ENCODE peak calls at places on chromosomes 13 and 19, in six cellular contexts. O is GM12891, S is GM12878, I is K562, N is HepG2, R is H1. J is an unnamed sample.

GRCh38 chr19:3536429-3537100 is 2.4 kb upstream of the TEKTIP1 start:
- DNase-seq in S (no peak), R (no peak), I (no peak), O (no peak), N (no peak), J (no peak)

GRCh38 chr19:27776020-27776419 is 1436.9 kb downstream of the UQCRFS1 start:
- DNase-seq in I (peak; percentile 50), R (no peak), N (no peak), S (no peak), O (no peak), J (no peak)

GRCh38 chr13:24672141-24673132 is 7.8 kb upstream of the ATP12A start:
- DNase-seq in I (no peak), O (no peak), S (no peak), N (no peak), R (no peak), J (no peak)

GRCh38 chr13:46146898-46147297 is 35.1 kb downstream of the LCP1 start:
- DNase-seq in I (no peak), O (no peak), S (no peak), R (no peak), N (peak; percentile 56), J (no peak)

GRCh38 chr13:75870397-75870801 is 234.3 kb downstream of the LMO7 start:
- DNase-seq in I (peak; percentile 26), N (no peak), O (no peak), R (no peak), S (no peak), J (no peak)

GRCh38 chr13:49240017-49240416 is 7.7 kb upstream of the CDADC1 start:
- DNase-seq in O (no peak), S (no peak), N (peak; percentile 22), R (no peak), I (no peak), J (no peak)

GRCh38 chr13:49812806-49813205 is 20.3 kb upstream of the KPNA3 start:
- DNase-seq in R (no peak), N (peak; percentile 66), S (no peak), O (no peak), I (no peak), J (no peak)

GRCh38 chr13:19794552-19795143 is 11.9 kb upstream of the PSPC1 start:
- DNase-seq in S (no peak), R (peak; percentile 19), O (no peak), N (no peak), I (no peak), J (no peak)

GRCh38 chr19:28961772-28962500 is 251.0 kb downstream of the UQCRFS1 start:
- DNase-seq in N (no peak), O (no peak), R (no peak), S (no peak), I (no peak), J (no peak)

GRCh38 chr19:57689750-57690149 is 8.0 kb downstream of the ZNF551 start:
- DNase-seq in S (no peak), R (no peak), I (no peak), N (no peak), O (no peak), J (no peak)

GRCh38 chr19:31535691-31536460 is 186.6 kb upstream of the TSHZ3 start:
- DNase-seq in O (no peak), R (no peak), S (no peak), N (no peak), I (no peak), J (no peak)

GRCh38 chr19:51297406-51297805 is 14.0 kb upstream of the IGLON5 start:
- DNase-seq in I (no peak), O (no peak), R (no peak), S (no peak), N (no peak), J (no peak)

GRCh38 chr13:40787062-40787461 is 2.3 kb upstream of the SLC25A15 start:
- DNase-seq in I (no peak), S (no peak), N (no peak), O (no peak), R (no peak), J (no peak)

GRCh38 chr13:44394649-44395048 is 21.0 kb downstream of the SERP2 start:
- DNase-seq in O (no peak), R (no peak), N (no peak), I (no peak), S (no peak), J (no peak)

GRCh38 chr19:7458675-7459074 is 30.2 kb downstream of the PEX11G start:
- DNase-seq in O (no peak), I (no peak), R (no peak), S (no peak), N (no peak), J (no peak)

GRCh38 chr13:77918391-77919261 is at the start of gene EDNRB:
- DNase-seq in S (no peak), O (no peak), R (peak; percentile 29), N (no peak), I (no peak), J (peak; percentile 23)

GRCh38 chr13:34201050-34201913 is 383.3 kb downstream of the RFC3 start:
- DNase-seq in O (no peak), I (no peak), N (peak; percentile 16), R (no peak), S (no peak), J (no peak)

GRCh38 chr19:3366104-3366760 is at the start of gene NFIC:
- DNase-seq in R (no peak), O (no peak), S (no peak), N (no peak), I (peak; percentile 80), J (peak; percentile 64)

GRCh38 chr13:112896736-112897602 is 72.0 kb upstream of the MCF2L start:
- DNase-seq in R (no peak), I (no peak), O (no peak), S (no peak), N (no peak), J (no peak)

GRCh38 chr13:112143046-112143752 is 76.2 kb downstream of the SOX1 start:
- DNase-seq in N (no peak), S (no peak), O (no peak), R (no peak), I (no peak), J (no peak)

GRCh38 chr19:11164879-11165406 is 9.4 kb upstream of the SPC24 start:
- DNase-seq in R (no peak), O (no peak), N (no peak), S (no peak), I (no peak), J (no peak)

GRCh38 chr13:21022056-21022693 is 39.2 kb downstream of the LATS2 start:
- DNase-seq in I (no peak), R (no peak), O (no peak), N (peak; percentile 80), S (no peak), J (no peak)

GRCh38 chr13:40124648-40125045 is 469.2 kb downstream of the COG6 start:
- DNase-seq in S (no peak), O (no peak), N (no peak), R (no peak), I (no peak), J (no peak)

GRCh38 chr19:4472174-4472974 is at the start of gene HDGFL2:
- DNase-seq in O (peak; percentile 99), N (no peak), I (peak; percentile 67), R (no peak), S (no peak), J (peak; percentile 22)

GRCh38 chr19:33267706-33268105 is 34.6 kb downstream of the CEBPA start:
- DNase-seq in S (no peak), I (no peak), R (no peak), N (no peak), O (no peak), J (no peak)

GRCh38 chr13:21542563-21542962 is 61.4 kb downstream of the MICU2 start:
- DNase-seq in N (peak; percentile 10), R (no peak), O (no peak), I (no peak), S (no peak), J (no peak)

GRCh38 chr19:48660854-48661731 is 11.7 kb downstream of the NTN5 start:
- DNase-seq in S (peak; percentile 83), R (no peak), N (peak; percentile 66), I (peak; percentile 86), O (peak; percentile 98), J (peak; percentile 95)
- TF ChIP-seq TAF1 in S (no peak), R (no peak), N (no peak), I (no peak), O (no peak), J (no peak)

GRCh38 chr19:47509973-47510372 is 4.9 kb downstream of the NAPA start:
- DNase-seq in N (no peak), S (no peak), O (no peak), R (no peak), I (no peak), J (no peak)
- TF ChIP-seq POLR2A in N (no peak), S (no peak), O (no peak), R (no peak), I (no peak), J (no peak)

DNA sequence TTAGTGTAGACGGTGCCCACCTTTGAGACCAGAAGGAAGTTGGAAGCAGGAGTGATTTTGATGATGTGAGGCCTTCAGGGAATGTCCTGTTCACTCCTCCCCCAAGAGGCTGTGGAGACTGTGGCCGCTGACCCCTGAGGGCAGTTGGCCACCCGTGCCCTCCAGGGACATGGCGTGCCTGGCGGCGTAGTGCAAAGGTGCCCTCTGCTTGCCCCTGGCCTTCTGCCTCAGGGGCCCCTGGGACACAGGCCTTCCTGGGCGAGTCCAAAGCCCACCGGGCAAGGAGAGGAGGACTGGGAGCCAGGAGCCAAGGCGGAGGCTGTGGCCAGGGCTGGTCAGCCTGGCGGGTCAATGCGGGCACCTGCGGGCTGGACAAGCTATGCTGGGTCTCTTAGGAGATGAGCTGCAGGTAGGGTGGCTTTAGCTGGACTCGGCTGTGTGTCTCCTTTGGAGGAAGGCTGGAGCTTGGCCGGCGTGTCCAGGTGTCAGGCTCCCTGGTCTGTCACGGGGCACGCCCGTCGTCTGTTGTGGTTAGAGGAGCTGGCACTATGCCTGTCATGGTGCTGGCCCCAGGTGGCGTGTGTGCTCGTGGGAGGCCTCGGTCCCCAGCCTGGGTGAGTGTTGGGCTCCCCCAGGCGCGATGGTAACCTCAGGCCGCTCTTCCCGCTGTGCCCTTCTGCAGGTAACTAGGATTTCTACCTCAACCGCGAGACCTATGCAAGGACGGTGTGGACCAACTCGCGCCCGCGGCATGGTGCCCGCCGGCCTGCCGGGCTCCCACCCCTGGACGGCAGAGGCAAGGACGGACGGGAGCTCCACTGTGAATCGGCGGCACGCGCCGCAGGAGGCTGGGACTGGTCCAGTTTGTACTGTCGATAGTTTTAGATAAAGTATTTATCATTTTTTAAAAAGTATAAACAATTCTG is 6.8 kb downstream of the PLEKHJ1 start:
- DNase-seq in R (no peak), S (no peak), O (no peak), N (no peak), I (no peak), J (no peak)
- TF ChIP-seq POLR2AphosphoS5 in R (no peak), S (no peak), O (no peak), N (no peak), I (no peak), J (no peak)

GRCh38 chr19:13882841-13883240 is 5.9 kb downstream of the NANOS3 start:
- DNase-seq in R (no peak), N (no peak), O (no peak), I (no peak), S (no peak), J (no peak)

GRCh38 chr19:13881231-13881691 is 4.3 kb downstream of the NANOS3 start:
- DNase-seq in N (peak; percentile 45), S (no peak), R (peak; percentile 38), O (no peak), I (no peak), J (no peak)

GRCh38 chr19:13881692-13882418 is 4.9 kb downstream of the NANOS3 start:
- DNase-seq in N (no peak), O (no peak), R (no peak), S (no peak), I (no peak), J (no peak)

GRCh38 chr19:13882419-13882795 is 5.5 kb downstream of the NANOS3 start:
- DNase-seq in S (no peak), I (no peak), R (no peak), O (no peak), N (no peak), J (no peak)

GRCh38 chr19:13880059-13880672 is 3.2 kb downstream of the NANOS3 start:
- DNase-seq in N (peak; percentile 85), R (peak; percentile 90), O (peak; percentile 99), I (peak; percentile 96), S (peak; percentile 84), J (peak; percentile 98)
- TF ChIP-seq TAF1 in N (peak; percentile 24), R (peak; percentile 46), O (no peak), I (peak; percentile 55), S (peak; percentile 40), J (no peak)